ENCODE peak calls at places on chromosomes 4 and X, in four cellular contexts. C is kidney tubule cell, N is SW480, U is left cardiac atrium. V is an unnamed sample.

GRCh38 chrX:39640866-39641265 is 456.9 kb downstream of the BCOR start:
- DNase-seq in U (no peak), C (no peak), N (no peak), V (no peak)

GRCh38 chr4:139666735-139667266 is 1.2 kb downstream of the MGST2 start:
- DNase-seq in U (no peak), C (peak; percentile 78), N (peak; percentile 61), V (peak; percentile 36)

GRCh38 chr4:5458676-5459075 is 249.7 kb downstream of the EVC2 start:
- DNase-seq in N (no peak), U (no peak), C (no peak), V (no peak)

GRCh38 chr4:2817701-2818350 is 24.9 kb downstream of the SH3BP2 start:
- DNase-seq in U (no peak), N (no peak), C (peak; percentile 44), V (peak; percentile 38)

GRCh38 chr4:128709268-128709667 is 100.2 kb upstream of the JADE1 start:
- DNase-seq in C (no peak), N (no peak), U (no peak), V (no peak)

GRCh38 chr4:116016201-116016600 is 902.8 kb upstream of the NDST4 start:
- DNase-seq in C (peak; percentile 81), N (no peak), U (no peak), V (peak; percentile 96)

GRCh38 chr4:25779021-25779420 is 83.8 kb downstream of the SEL1L3 start:
- DNase-seq in U (no peak), N (no peak), C (peak; percentile 40), V (peak; percentile 70)

GRCh38 chrX:130170752-130171445 is 863 bp upstream of the RAB33A start:
- DNase-seq in U (peak; percentile 65), C (no peak), N (peak; percentile 58), V (no peak)

GRCh38 chr4:108060164-108060563 is 70.5 kb downstream of the HADH start:
- DNase-seq in N (peak; percentile 53), C (peak; percentile 25), U (no peak), V (peak; percentile 22)

GRCh38 chr4:38804654-38805295 is at the start of gene TLR1:
- DNase-seq in U (no peak), N (peak; percentile 8), C (peak; percentile 76), V (peak; percentile 43)

GRCh38 chrX:7941390-7942042 is 14.3 kb upstream of the PNPLA4 start:
- DNase-seq in C (peak; percentile 36), N (peak; percentile 5), U (no peak), V (peak; percentile 9)

GRCh38 chr4:179872751-179873150 is 2370.5 kb upstream of the TENM3 start:
- DNase-seq in C (no peak), U (no peak), N (no peak), V (no peak)

GRCh38 chr4:137819964-137820383 is 287.7 kb upstream of the PCDH18 start:
- DNase-seq in C (peak; percentile 61), N (peak; percentile 48), U (no peak), V (peak; percentile 57)

GRCh38 chr4:161714022-161714751 is 449.6 kb downstream of the FSTL5 start:
- DNase-seq in U (no peak), N (no peak), C (peak; percentile 75), V (peak; percentile 95)

GRCh38 chrX:45070116-45071007 is 130.3 kb downstream of the DIPK2B start:
- DNase-seq in U (no peak), C (peak; percentile 58), N (peak; percentile 40), V (peak; percentile 29)

GRCh38 chrX:139691493-139691842 is 16.5 kb downstream of the MCF2 start:
- DNase-seq in N (no peak), C (peak; percentile 4), U (no peak), V (no peak)

GRCh38 chrX:6227445-6227820 is 1.2 kb downstream of the NLGN4X start:
- DNase-seq in N (no peak), C (no peak), U (no peak), V (no peak)

GRCh38 chrX:110006826-110007375 is 4.0 kb downstream of the TMEM164 start:
- DNase-seq in U (no peak), C (peak; percentile 28), N (no peak), V (peak; percentile 54)

GRCh38 chrX:9114245-9114644 is 80.3 kb upstream of the FAM9B start:
- DNase-seq in U (no peak), C (no peak), N (peak; percentile 50), V (no peak)

GRCh38 chr4:122739174-122739573 is 6.7 kb downstream of the BBS12 start:
- DNase-seq in U (no peak), N (no peak), C (peak; percentile 14), V (peak; percentile 83)

GRCh38 chr4:10015140-10015753 is 6.0 kb downstream of the SLC2A9 start:
- DNase-seq in N (peak; percentile 33), U (no peak), C (peak; percentile 67), V (no peak)

GRCh38 chr4:164408831-164409230 is 345.1 kb upstream of the SMIM31 start:
- DNase-seq in U (no peak), N (no peak), C (no peak), V (peak; percentile 31)

GRCh38 chr4:177235026-177235425 is 74.6 kb upstream of the NEIL3 start:
- DNase-seq in U (no peak), N (no peak), C (peak; percentile 31), V (peak; percentile 55)

GRCh38 chrX:64218023-64218422 is 12.4 kb downstream of the ASB12 start:
- DNase-seq in N (no peak), C (no peak), U (no peak), V (no peak)

GRCh38 chr4:141356936-141357335 is 136.2 kb downstream of the ZNF330 start:
- DNase-seq in C (no peak), U (no peak), N (no peak), V (no peak)

GRCh38 chr4:81580346-81581013 is 108.8 kb upstream of the RASGEF1B start:
- DNase-seq in C (no peak), U (no peak), N (no peak), V (no peak)

GRCh38 chrX:44314259-44314734 is 29.2 kb downstream of the EFHC2 start:
- DNase-seq in U (peak; percentile 27), N (no peak), C (peak; percentile 46), V (peak; percentile 6)

GRCh38 chr4:156556326-156556725 is 415.3 kb downstream of the PDGFC start:
- DNase-seq in C (no peak), N (no peak), U (no peak), V (no peak)

GRCh38 chrX:16834811-16835210 is 35.4 kb downstream of the RBBP7 start:
- DNase-seq in N (no peak), C (no peak), U (no peak), V (no peak)